ENCODE peak calls at places on chromosomes 11 and 22, in five cellular contexts. One of them, this sample, is unnamed.

GRCh38 chr11:10304495-10305261 is at the start of gene ADM:
- DNase-seq in midbrain: peak
- DNase-seq in bronchial epithelial cell: peak
- DNase-seq in GM23338: peak
- DNase-seq in fibroblast of the conjunctiva: peak
- DNase-seq in this sample: peak

GRCh38 chr11:82080160-82080559 is 653.5 kb downstream of the FAM181B start:
- DNase-seq in midbrain: no peak
- DNase-seq in bronchial epithelial cell: peak
- DNase-seq in GM23338: no peak
- DNase-seq in fibroblast of the conjunctiva: peak
- DNase-seq in this sample: no peak

GRCh38 chr11:64970731-64971151 is 1.2 kb downstream of the MAJIN start:
- DNase-seq in midbrain: no peak
- DNase-seq in bronchial epithelial cell: peak
- DNase-seq in GM23338: no peak
- DNase-seq in fibroblast of the conjunctiva: no peak
- DNase-seq in this sample: peak

GRCh38 chr11:69296890-69297224 is 2.9 kb downstream of the MYEOV start:
- DNase-seq in midbrain: no peak
- DNase-seq in bronchial epithelial cell: no peak
- DNase-seq in GM23338: no peak
- DNase-seq in fibroblast of the conjunctiva: no peak
- DNase-seq in this sample: no peak

GRCh38 chr22:24189249-24190158 is 8.2 kb downstream of the SUSD2 start:
- DNase-seq in midbrain: peak
- DNase-seq in bronchial epithelial cell: peak
- DNase-seq in GM23338: peak
- DNase-seq in fibroblast of the conjunctiva: peak
- DNase-seq in this sample: peak

GRCh38 chr11:96466607-96467006 is 76.8 kb downstream of the JRKL start:
- DNase-seq in midbrain: no peak
- DNase-seq in bronchial epithelial cell: no peak
- DNase-seq in GM23338: no peak
- DNase-seq in fibroblast of the conjunctiva: no peak
- DNase-seq in this sample: no peak

GRCh38 chr11:35285471-35285870 is 133.9 kb downstream of the SLC1A2 start:
- DNase-seq in midbrain: no peak
- DNase-seq in bronchial epithelial cell: no peak
- DNase-seq in GM23338: no peak
- DNase-seq in fibroblast of the conjunctiva: no peak
- DNase-seq in this sample: no peak

GRCh38 chr22:21657361-21658118 is 8.3 kb upstream of the PPIL2 start:
- DNase-seq in midbrain: no peak
- DNase-seq in bronchial epithelial cell: no peak
- DNase-seq in GM23338: peak
- DNase-seq in fibroblast of the conjunctiva: peak
- DNase-seq in this sample: peak

GRCh38 chr22:36991220-36991619 is 28.0 kb downstream of the TST start:
- DNase-seq in midbrain: no peak
- DNase-seq in bronchial epithelial cell: no peak
- DNase-seq in GM23338: peak
- DNase-seq in fibroblast of the conjunctiva: no peak
- DNase-seq in this sample: no peak

GRCh38 chr11:104570088-104570701 is 328.1 kb downstream of the CASP12 start:
- DNase-seq in midbrain: no peak
- DNase-seq in bronchial epithelial cell: peak
- DNase-seq in GM23338: no peak
- DNase-seq in fibroblast of the conjunctiva: peak
- DNase-seq in this sample: peak

GRCh38 chr11:2442554-2442953 is 1.8 kb downstream of the TRPM5 start:
- DNase-seq in midbrain: no peak
- DNase-seq in bronchial epithelial cell: no peak
- DNase-seq in GM23338: no peak
- DNase-seq in fibroblast of the conjunctiva: no peak
- DNase-seq in this sample: no peak

GRCh38 chr11:118100691-118101232 is 14.0 kb upstream of the SMIM35 start:
- DNase-seq in midbrain: no peak
- DNase-seq in bronchial epithelial cell: no peak
- DNase-seq in GM23338: no peak
- DNase-seq in fibroblast of the conjunctiva: no peak
- DNase-seq in this sample: no peak

GRCh38 chr22:41862530-41863266 is 29.8 kb downstream of the SREBF2 start:
- DNase-seq in midbrain: peak
- DNase-seq in bronchial epithelial cell: no peak
- DNase-seq in GM23338: no peak
- DNase-seq in fibroblast of the conjunctiva: no peak
- DNase-seq in this sample: no peak

GRCh38 chr22:31327786-31328544 is 18.2 kb downstream of the PATZ1 start:
- DNase-seq in midbrain: no peak
- DNase-seq in bronchial epithelial cell: peak
- DNase-seq in GM23338: no peak
- DNase-seq in fibroblast of the conjunctiva: no peak
- DNase-seq in this sample: peak

GRCh38 chr22:46229701-46230100 is 20.4 kb downstream of the CDPF1 start:
- DNase-seq in midbrain: no peak
- DNase-seq in bronchial epithelial cell: no peak
- DNase-seq in GM23338: no peak
- DNase-seq in fibroblast of the conjunctiva: no peak
- DNase-seq in this sample: no peak

GRCh38 chr11:61325649-61326414 is 7.1 kb downstream of the DDB1 start:
- DNase-seq in midbrain: peak
- DNase-seq in bronchial epithelial cell: peak
- DNase-seq in GM23338: no peak
- DNase-seq in fibroblast of the conjunctiva: no peak
- DNase-seq in this sample: peak

GRCh38 chr22:44096736-44097135 is 72.6 kb downstream of the PARVB start:
- DNase-seq in midbrain: no peak
- DNase-seq in bronchial epithelial cell: no peak
- DNase-seq in GM23338: no peak
- DNase-seq in fibroblast of the conjunctiva: no peak
- DNase-seq in this sample: no peak

GRCh38 chr11:61667684-61668320 is 12.4 kb upstream of the DAGLA start:
- DNase-seq in midbrain: no peak
- DNase-seq in bronchial epithelial cell: no peak
- DNase-seq in GM23338: no peak
- DNase-seq in fibroblast of the conjunctiva: no peak
- DNase-seq in this sample: no peak

GRCh38 chr11:128501576-128502549 is 85.5 kb downstream of the ETS1 start:
- DNase-seq in midbrain: peak
- DNase-seq in bronchial epithelial cell: no peak
- DNase-seq in GM23338: no peak
- DNase-seq in fibroblast of the conjunctiva: no peak
- DNase-seq in this sample: no peak

GRCh38 chr11:87712802-87713202 is 462.4 kb downstream of the RAB38 start:
- DNase-seq in midbrain: no peak
- DNase-seq in bronchial epithelial cell: no peak
- DNase-seq in GM23338: peak
- DNase-seq in fibroblast of the conjunctiva: no peak
- DNase-seq in this sample: no peak

GRCh38 chr11:104895619-104896018 is 2.6 kb downstream of the CASP12 start:
- DNase-seq in midbrain: no peak
- DNase-seq in bronchial epithelial cell: no peak
- DNase-seq in GM23338: no peak
- DNase-seq in fibroblast of the conjunctiva: no peak
- DNase-seq in this sample: no peak

GRCh38 chr22:19495562-19496323 is 16.0 kb downstream of the CDC45 start:
- DNase-seq in midbrain: no peak
- DNase-seq in bronchial epithelial cell: peak
- DNase-seq in GM23338: peak
- DNase-seq in fibroblast of the conjunctiva: no peak
- DNase-seq in this sample: no peak

GRCh38 chr11:116529681-116530080 is 243.1 kb downstream of the BUD13 start:
- DNase-seq in midbrain: no peak
- DNase-seq in bronchial epithelial cell: no peak
- DNase-seq in GM23338: no peak
- DNase-seq in fibroblast of the conjunctiva: no peak
- DNase-seq in this sample: no peak

GRCh38 chr11:84648413-84648812 is 978.7 kb downstream of the DLG2 start:
- DNase-seq in midbrain: no peak
- DNase-seq in bronchial epithelial cell: no peak
- DNase-seq in GM23338: peak
- DNase-seq in fibroblast of the conjunctiva: no peak
- DNase-seq in this sample: no peak

GRCh38 chr11:123580137-123580536 is 74.3 kb downstream of the SCN3B start:
- DNase-seq in midbrain: no peak
- DNase-seq in bronchial epithelial cell: no peak
- DNase-seq in GM23338: no peak
- DNase-seq in fibroblast of the conjunctiva: no peak
- DNase-seq in this sample: no peak

GRCh38 chr11:66970808-66971442 is 4.2 kb upstream of the C11orf86 start:
- DNase-seq in midbrain: no peak
- DNase-seq in bronchial epithelial cell: peak
- DNase-seq in GM23338: no peak
- DNase-seq in fibroblast of the conjunctiva: peak
- DNase-seq in this sample: peak

GRCh38 chr11:64697663-64698375 is 25.2 kb downstream of the NRXN2 start:
- DNase-seq in midbrain: no peak
- DNase-seq in bronchial epithelial cell: no peak
- DNase-seq in GM23338: no peak
- DNase-seq in fibroblast of the conjunctiva: no peak
- DNase-seq in this sample: no peak

GRCh38 chr11:69439127-69439526 is 42.3 kb upstream of the LINC01488 start:
- DNase-seq in midbrain: no peak
- DNase-seq in bronchial epithelial cell: no peak
- DNase-seq in GM23338: peak
- DNase-seq in fibroblast of the conjunctiva: no peak
- DNase-seq in this sample: no peak

GRCh38 chr11:115496892-115497291 is 7.3 kb downstream of the CADM1 start:
- DNase-seq in midbrain: peak
- DNase-seq in bronchial epithelial cell: no peak
- DNase-seq in GM23338: no peak
- DNase-seq in fibroblast of the conjunctiva: no peak
- DNase-seq in this sample: no peak

GRCh38 chr11:118660646-118661424 is 18.6 kb downstream of the TREH start:
- DNase-seq in midbrain: no peak
- DNase-seq in bronchial epithelial cell: no peak
- DNase-seq in GM23338: no peak
- DNase-seq in fibroblast of the conjunctiva: no peak
- DNase-seq in this sample: no peak

GRCh38 chr11:46912526-46913150 is 5.7 kb downstream of the LRP4 start:
- DNase-seq in midbrain: peak
- DNase-seq in bronchial epithelial cell: peak
- DNase-seq in GM23338: peak
- DNase-seq in fibroblast of the conjunctiva: no peak
- DNase-seq in this sample: no peak

GRCh38 chr11:859394-860131 is 16.9 kb downstream of the TSPAN4 start:
- DNase-seq in midbrain: peak
- DNase-seq in bronchial epithelial cell: peak
- DNase-seq in GM23338: no peak
- DNase-seq in fibroblast of the conjunctiva: peak
- DNase-seq in this sample: peak

GRCh38 chr22:39133871-39134270 is 18.6 kb downstream of the CBX7 start:
- DNase-seq in midbrain: no peak
- DNase-seq in bronchial epithelial cell: no peak
- DNase-seq in GM23338: no peak
- DNase-seq in fibroblast of the conjunctiva: no peak
- DNase-seq in this sample: no peak

GRCh38 chr11:78332174-78332866 is 85.3 kb downstream of the GAB2 start:
- DNase-seq in midbrain: no peak
- DNase-seq in bronchial epithelial cell: peak
- DNase-seq in GM23338: no peak
- DNase-seq in fibroblast of the conjunctiva: no peak
- DNase-seq in this sample: no peak

GRCh38 chr11:59145534-59145933 is 2.9 kb downstream of the FAM111A start:
- DNase-seq in midbrain: no peak
- DNase-seq in bronchial epithelial cell: peak
- DNase-seq in GM23338: no peak
- DNase-seq in fibroblast of the conjunctiva: peak
- DNase-seq in this sample: peak

GRCh38 chr22:30755760-30756124 is 61.1 kb downstream of the OSBP2 start:
- DNase-seq in midbrain: no peak
- DNase-seq in bronchial epithelial cell: no peak
- DNase-seq in GM23338: no peak
- DNase-seq in fibroblast of the conjunctiva: no peak
- DNase-seq in this sample: no peak

GRCh38 chr11:112795142-112795815 is 165.9 kb upstream of the NCAM1 start:
- DNase-seq in midbrain: no peak
- DNase-seq in bronchial epithelial cell: peak
- DNase-seq in GM23338: peak
- DNase-seq in fibroblast of the conjunctiva: no peak
- DNase-seq in this sample: peak

GRCh38 chr11:2816941-2817421 is 68.6 kb downstream of the CDKN1C start:
- DNase-seq in midbrain: no peak
- DNase-seq in bronchial epithelial cell: no peak
- DNase-seq in GM23338: no peak
- DNase-seq in fibroblast of the conjunctiva: peak
- DNase-seq in this sample: peak

GRCh38 chr11:8717876-8718753 is 35.5 kb downstream of the RPL27A start:
- DNase-seq in midbrain: peak
- DNase-seq in bronchial epithelial cell: peak
- DNase-seq in GM23338: no peak
- DNase-seq in fibroblast of the conjunctiva: peak
- DNase-seq in this sample: peak